ENCODE peak calls at places on chromosomes 6 and 20, in eight cellular contexts. X, H, C, Z, R, Y, J and Q are unnamed samples.

GRCh38 chr6:3414704-3415453 is 42.0 kb downstream of the SLC22A23 start:
- DNase-seq in J (no peak), C (no peak), Y (no peak), X (no peak), Z (no peak), R (no peak), H (peak; percentile 59), Q (no peak)

GRCh38 chr6:30691208-30691872 is 556 bp upstream of the NRM start:
- DNase-seq in X (no peak), Y (no peak), Z (no peak), C (no peak), R (no peak), H (no peak), J (no peak), Q (no peak)

GRCh38 chr20:62303327-62304226 is 780 bp downstream of the ADRM1 start:
- DNase-seq in X (no peak), Z (peak; percentile 18), H (no peak), J (peak; percentile 40), C (no peak), R (no peak), Y (no peak), Q (no peak)

GRCh38 chr20:45970646-45971424 is 1.2 kb downstream of the ZNF335 start:
- DNase-seq in Z (no peak), H (no peak), J (no peak), Y (no peak), C (no peak), R (no peak), X (no peak), Q (no peak)

GRCh38 chr6:90121982-90122381 is 174.7 kb downstream of the BACH2 start:
- DNase-seq in H (no peak), J (no peak), C (no peak), X (no peak), Z (no peak), R (no peak), Y (no peak), Q (no peak)

GRCh38 chr6:73180718-73181619 is 44.3 kb downstream of the KHDC1L start:
- DNase-seq in H (no peak), R (no peak), Z (no peak), J (no peak), Y (peak; percentile 25), X (peak; percentile 79), C (no peak), Q (no peak)

GRCh38 chr20:32523613-32524218 is 61.4 kb downstream of the NOL4L start:
- DNase-seq in R (no peak), H (no peak), X (no peak), C (no peak), Y (no peak), Z (no peak), J (no peak), Q (no peak)

GRCh38 chr6:43947860-43948259 is 177.8 kb downstream of the VEGFA start:
- DNase-seq in Z (no peak), C (no peak), J (no peak), Y (no peak), X (no peak), H (no peak), R (no peak), Q (no peak)

GRCh38 chr6:100230976-100231316 is 233.8 kb downstream of the SIM1 start:
- DNase-seq in H (no peak), R (no peak), X (no peak), J (no peak), Z (no peak), Y (no peak), C (no peak), Q (no peak)

GRCh38 chr20:44583179-44583578 is 800 bp downstream of the PKIG start:
- DNase-seq in H (no peak), J (no peak), R (no peak), Y (no peak), C (no peak), X (no peak), Z (no peak), Q (no peak)

GRCh38 chr6:73452107-73452461 is at the start of gene CGAS:
- DNase-seq in C (peak; percentile 64), H (peak; percentile 76), X (no peak), Z (peak; percentile 79), Y (peak; percentile 79), R (peak; percentile 60), J (peak; percentile 85), Q (peak; percentile 64)